ENCODE peak calls at places on chromosomes 3 and 15, in eight cellular contexts. D is GM20000; I is H7; R is fibroblast of lung; M is cortex of kidney; F is cardiac fibroblast; U is AG04450; T is activated naive CD4-positive, alpha-beta T cell. E is an unnamed sample.

GRCh38 chr3:133880886-133881455 is 14.7 kb downstream of the RAB6B start:
- DNase-seq in D (no peak), I (no peak), R (no peak), M (no peak), F (no peak), U (no peak), T (no peak), E (no peak)

GRCh38 chr15:91534235-91534634 is 319.3 kb upstream of the SLCO3A1 start:
- DNase-seq in D (no peak), I (no peak), R (no peak), M (no peak), F (no peak), U (no peak), T (no peak), E (no peak)

GRCh38 chr3:8554725-8555621 is 53.4 kb downstream of the LMCD1 start:
- DNase-seq in D (no peak), I (peak), R (peak), M (no peak), F (peak), U (peak), T (no peak), E (no peak)

GRCh38 chr3:106172780-106173179 is 304.0 kb upstream of the CBLB start:
- DNase-seq in D (peak), I (no peak), R (peak), M (no peak), F (no peak), U (no peak), T (no peak), E (no peak)

GRCh38 chr15:77087213-77087612 is 16.3 kb upstream of the TSPAN3 start:
- DNase-seq in D (no peak), I (no peak), R (no peak), M (no peak), F (no peak), U (no peak), T (no peak), E (no peak)

GRCh38 chr3:99918720-99919119 is 101.1 kb downstream of the CMSS1 start:
- DNase-seq in D (no peak), I (no peak), R (peak), M (no peak), F (peak), U (no peak), T (no peak), E (no peak)

GRCh38 chr15:63633312-63633711 is 36.1 kb downstream of the FBXL22 start:
- DNase-seq in D (no peak), I (no peak), R (no peak), M (no peak), F (no peak), U (no peak), T (no peak), E (no peak)

GRCh38 chr3:119293761-119294401 is at the start of gene ARHGAP31:
- DNase-seq in D (peak), I (peak), R (peak), M (no peak), F (peak), U (peak), T (peak), E (peak)

GRCh38 chr3:99776516-99777209 is 41.0 kb upstream of the CMSS1 start:
- DNase-seq in D (no peak), I (no peak), R (peak), M (no peak), F (peak), U (no peak), T (no peak), E (no peak)

GRCh38 chr3:42013652-42014442 is 51.9 kb upstream of the ULK4 start:
- DNase-seq in D (peak), I (peak), R (no peak), M (no peak), F (peak), U (no peak), T (no peak), E (peak)

GRCh38 chr3:52193059-52193458 is 4.9 kb upstream of the ALAS1 start:
- DNase-seq in D (no peak), I (peak), R (peak), M (no peak), F (peak), U (no peak), T (no peak), E (no peak)

GRCh38 chr3:145807990-145808389 is 353.0 kb downstream of the PLOD2 start:
- DNase-seq in D (no peak), I (peak), R (peak), M (no peak), F (peak), U (no peak), T (no peak), E (peak)

GRCh38 chr3:142973217-142974009 is 9.9 kb upstream of the PAQR9 start:
- DNase-seq in D (no peak), I (no peak), R (no peak), M (no peak), F (no peak), U (no peak), T (no peak), E (no peak)

GRCh38 chr15:101318147-101318809 is 23.2 kb upstream of the SNRPA1 start:
- DNase-seq in D (no peak), I (no peak), R (no peak), M (no peak), F (no peak), U (no peak), T (no peak), E (no peak)

GRCh38 chr3:29416514-29416913 is 135.6 kb downstream of the RBMS3 start:
- DNase-seq in D (no peak), I (no peak), R (no peak), M (no peak), F (peak), U (no peak), T (no peak), E (no peak)

GRCh38 chr3:8593022-8593817 is 51.4 kb downstream of the SSUH2 start:
- DNase-seq in D (no peak), I (no peak), R (peak), M (no peak), F (peak), U (no peak), T (no peak), E (no peak)

GRCh38 chr3:108090701-108091497 is at the start of gene CD47:
- DNase-seq in D (peak), I (peak), R (peak), M (peak), F (peak), U (peak), T (peak), E (peak)

GRCh38 chr15:87387681-87388240 is 868.8 kb downstream of the NTRK3 start:
- DNase-seq in D (no peak), I (no peak), R (peak), M (no peak), F (no peak), U (no peak), T (no peak), E (no peak)

GRCh38 chr3:49266410-49267170 is 10.4 kb downstream of the C3orf62 start:
- DNase-seq in D (no peak), I (no peak), R (no peak), M (no peak), F (peak), U (no peak), T (no peak), E (no peak)

GRCh38 chr3:197344582-197345318 is 46.3 kb upstream of the DLG1 start:
- DNase-seq in D (no peak), I (no peak), R (no peak), M (no peak), F (no peak), U (no peak), T (no peak), E (no peak)

GRCh38 chr3:76352848-76353130 is 567.4 kb upstream of the ZNF717 start:
- DNase-seq in D (no peak), I (no peak), R (no peak), M (no peak), F (no peak), U (no peak), T (no peak), E (no peak)

GRCh38 chr3:182713743-182714517 is 79.4 kb upstream of the ATP11B start:
- DNase-seq in D (peak), I (peak), R (peak), M (no peak), F (peak), U (peak), T (no peak), E (peak)

GRCh38 chr3:52820741-52821140 is 9.7 kb downstream of the ITIH4 start:
- DNase-seq in D (peak), I (peak), R (no peak), M (no peak), F (peak), U (no peak), T (no peak), E (peak)

GRCh38 chr15:63504979-63505841 is 817 bp downstream of the USP3 start:
- DNase-seq in D (no peak), I (peak), R (peak), M (no peak), F (peak), U (no peak), T (peak), E (peak)

GRCh38 chr15:101359365-101359947 is 64.4 kb upstream of the SNRPA1 start:
- DNase-seq in D (no peak), I (no peak), R (no peak), M (no peak), F (no peak), U (no peak), T (no peak), E (no peak)

GRCh38 chr3:100882571-100882981 is 110.6 kb downstream of the ABI3BP start:
- DNase-seq in D (no peak), I (no peak), R (peak), M (no peak), F (peak), U (no peak), T (no peak), E (no peak)

GRCh38 chr3:5022966-5023776 is 43.9 kb downstream of the BHLHE40 start:
- DNase-seq in D (no peak), I (peak), R (peak), M (no peak), F (peak), U (peak), T (no peak), E (no peak)

GRCh38 chr3:17602126-17602525 is 140.3 kb downstream of the TBC1D5 start:
- DNase-seq in D (no peak), I (no peak), R (peak), M (no peak), F (no peak), U (no peak), T (no peak), E (no peak)

GRCh38 chr3:43753743-43754142 is 63.0 kb downstream of the ABHD5 start:
- DNase-seq in D (no peak), I (no peak), R (peak), M (no peak), F (peak), U (peak), T (no peak), E (no peak)

E was measured in OCI-LY7.